ENCODE peak calls at places on chromosomes 12 and 14, in ten cellular contexts. One of them, this sample, is unnamed.

GRCh38 chr14:61536661-61537566 is 158.4 kb upstream of the HIF1A start:
- DNase-seq in NCI-H2081: no peak
- DNase-seq in dermis blood vessel endothelial cell: no peak
- DNase-seq in substantia nigra: no peak
- DNase-seq in hepatocyte: no peak
- DNase-seq in GM23248: peak
- DNase-seq in HuH-7.5: no peak
- DNase-seq in IMR-90: no peak
- DNase-seq in Right ventricle myocardium superior: no peak
- DNase-seq in A172: no peak
- DNase-seq in this sample: no peak

GRCh38 chr14:104641753-104642539 is 37.4 kb upstream of the TMEM179 start:
- DNase-seq in hepatocyte: no peak
- DNase-seq in substantia nigra: no peak
- DNase-seq in NCI-H2081: no peak
- DNase-seq in dermis blood vessel endothelial cell: no peak
- DNase-seq in Right ventricle myocardium superior: no peak
- DNase-seq in GM23248: no peak
- DNase-seq in HuH-7.5: no peak
- DNase-seq in IMR-90: no peak
- DNase-seq in A172: no peak
- DNase-seq in this sample: no peak

GRCh38 chr14:75723716-75724115 is 62.7 kb downstream of the TTLL5 start:
- DNase-seq in A172: no peak
- DNase-seq in NCI-H2081: no peak
- DNase-seq in hepatocyte: no peak
- DNase-seq in Right ventricle myocardium superior: no peak
- DNase-seq in HuH-7.5: no peak
- DNase-seq in dermis blood vessel endothelial cell: no peak
- DNase-seq in GM23248: no peak
- DNase-seq in substantia nigra: no peak
- DNase-seq in IMR-90: no peak
- DNase-seq in this sample: peak

GRCh38 chr14:94312481-94313246 is 10.5 kb downstream of the SERPINA6 start:
- DNase-seq in HuH-7.5: no peak
- DNase-seq in substantia nigra: no peak
- DNase-seq in hepatocyte: no peak
- DNase-seq in IMR-90: no peak
- DNase-seq in Right ventricle myocardium superior: no peak
- DNase-seq in NCI-H2081: no peak
- DNase-seq in A172: no peak
- DNase-seq in dermis blood vessel endothelial cell: no peak
- DNase-seq in GM23248: no peak
- DNase-seq in this sample: no peak

GRCh38 chr14:53295985-53296582 is 143.0 kb upstream of the DDHD1 start:
- DNase-seq in hepatocyte: peak
- DNase-seq in dermis blood vessel endothelial cell: peak
- DNase-seq in IMR-90: peak
- DNase-seq in substantia nigra: no peak
- DNase-seq in HuH-7.5: no peak
- DNase-seq in A172: peak
- DNase-seq in Right ventricle myocardium superior: no peak
- DNase-seq in NCI-H2081: peak
- DNase-seq in GM23248: peak
- DNase-seq in this sample: peak

GRCh38 chr12:19058235-19059021 is 71.1 kb upstream of the PLEKHA5 start:
- DNase-seq in A172: no peak
- DNase-seq in hepatocyte: no peak
- DNase-seq in NCI-H2081: no peak
- DNase-seq in IMR-90: peak
- DNase-seq in substantia nigra: no peak
- DNase-seq in GM23248: peak
- DNase-seq in dermis blood vessel endothelial cell: no peak
- DNase-seq in HuH-7.5: no peak
- DNase-seq in Right ventricle myocardium superior: no peak
- DNase-seq in this sample: peak

GRCh38 chr12:46449161-46449715 is 76.7 kb upstream of the SLC38A2 start:
- DNase-seq in dermis blood vessel endothelial cell: no peak
- DNase-seq in substantia nigra: no peak
- DNase-seq in Right ventricle myocardium superior: no peak
- DNase-seq in GM23248: no peak
- DNase-seq in hepatocyte: no peak
- DNase-seq in A172: no peak
- DNase-seq in HuH-7.5: no peak
- DNase-seq in NCI-H2081: no peak
- DNase-seq in IMR-90: no peak
- DNase-seq in this sample: no peak

GRCh38 chr14:92328664-92329255 is 5.8 kb downstream of the SLC24A4 start:
- DNase-seq in NCI-H2081: no peak
- DNase-seq in Right ventricle myocardium superior: no peak
- DNase-seq in GM23248: no peak
- DNase-seq in hepatocyte: no peak
- DNase-seq in IMR-90: no peak
- DNase-seq in dermis blood vessel endothelial cell: no peak
- DNase-seq in substantia nigra: no peak
- DNase-seq in A172: no peak
- DNase-seq in HuH-7.5: no peak
- DNase-seq in this sample: no peak